ENCODE peak calls at places on chromosomes 6 and 20, in five cellular contexts. J, I, C, W and E are unnamed samples. For H3K4me1, the result is how much of the 10 kb centered on the place peaks cover.

GRCh38 chr20:7094438-7094997 is 327.0 kb downstream of the BMP2 start:
- DNase-seq in J (peak), I (no peak), C (peak), W (peak), E (peak)

GRCh38 chr6:151493495-151494234 is at the start of gene CCDC170:
- DNase-seq in J (peak), I (peak), C (peak), W (peak), E (peak)

GRCh38 chr20:44745560-44746366 is at the start of gene KCNK15:
- DNase-seq in J (no peak), I (peak), C (no peak), W (peak), E (no peak)

GRCh38 chr6:24376875-24377274 is 19.0 kb upstream of the DCDC2 start:
- DNase-seq in J (no peak), I (no peak), C (no peak), W (no peak), E (no peak)

GRCh38 chr6:93751969-93752368 is 332.6 kb upstream of the EPHA7 start:
- DNase-seq in J (no peak), I (no peak), C (no peak), W (no peak), E (no peak)

GRCh38 chr20:64091762-64092161 is 7.6 kb upstream of the LKAAEAR1 start:
- DNase-seq in J (no peak), I (no peak), C (no peak), W (peak), E (no peak)

GRCh38 chr6:87401832-87402231 is 5.9 kb upstream of the CFAP206 start:
- DNase-seq in J (no peak), I (no peak), C (no peak), W (no peak), E (no peak)

GRCh38 chr6:72250664-72251063 is 364.3 kb downstream of the RIMS1 start:
- DNase-seq in J (no peak), I (no peak), C (no peak), W (no peak), E (no peak)

GRCh38 chr6:132520953-132521352 is 8.0 kb upstream of the STX7 start:
- DNase-seq in J (no peak), I (no peak), C (no peak), W (no peak), E (no peak)

GRCh38 chr6:155274106-155274505 is 10.3 kb downstream of the CLDN20 start:
- DNase-seq in J (no peak), I (no peak), C (no peak), W (no peak), E (no peak)

GRCh38 chr20:32970115-32970972 is 33.9 kb downstream of the SUN5 start:
- DNase-seq in J (no peak), I (no peak), C (no peak), W (no peak), E (no peak)

GRCh38 chr6:106325336-106326178 is at the start of gene ATG5:
- DNase-seq in J (peak), I (peak), C (peak), W (peak), E (peak)

GRCh38 chr20:53738039-53738944 is 144.7 kb upstream of the ZNF217 start:
- DNase-seq in J (peak), I (peak), C (peak), W (peak), E (peak)
- H3K4me1 ChIP-seq in J (half or more), I (under half), C (under half), W (under half), E (under half)

DNA sequence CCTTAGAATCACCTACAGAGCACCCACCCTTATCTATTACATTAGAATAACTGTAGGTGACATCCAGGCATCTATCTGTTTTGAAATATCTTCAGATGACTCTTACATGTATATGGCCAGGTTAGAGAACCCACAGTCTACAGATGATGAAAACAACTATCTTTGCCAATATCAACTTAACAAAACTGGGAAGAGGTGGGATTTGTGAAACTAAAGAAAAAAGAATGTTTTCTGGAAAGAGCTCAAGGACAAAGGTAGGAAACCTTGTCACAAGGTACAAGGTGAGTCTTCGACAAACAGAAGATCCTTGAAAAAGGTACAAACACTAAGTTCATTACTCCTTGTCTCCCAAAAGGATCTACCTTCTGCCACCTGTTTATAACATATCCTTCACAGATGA is 47.0 kb upstream of the DST start:
- DNase-seq in J (no peak), I (no peak), C (no peak), W (no peak), E (no peak)
- H3K4me1 ChIP-seq in J (half or more), I (half or more), C (under half), W (under half), E (under half)

GRCh38 chr6:25413506-25413905 is 134.3 kb downstream of the CARMIL1 start:
- DNase-seq in J (no peak), I (no peak), C (no peak), W (no peak), E (no peak)

GRCh38 chr6:25414755-25415154 is 135.6 kb downstream of the CARMIL1 start:
- DNase-seq in J (no peak), I (no peak), C (no peak), W (no peak), E (no peak)

GRCh38 chr6:25411316-25411961 is 132.3 kb downstream of the CARMIL1 start:
- DNase-seq in J (no peak), I (no peak), C (no peak), W (no peak), E (peak)

GRCh38 chr6:25414168-25414567 is 135.0 kb downstream of the CARMIL1 start:
- DNase-seq in J (no peak), I (no peak), C (no peak), W (no peak), E (no peak)

GRCh38 chr6:25410102-25410501 is 130.9 kb downstream of the CARMIL1 start:
- DNase-seq in J (no peak), I (no peak), C (no peak), W (no peak), E (peak)
- H3K4me1 ChIP-seq in J (under half), I (under half), C (under half), W (under half), E (half or more)

GRCh38 chr20:48785256-48785655 is 42.5 kb downstream of the PREX1 start:
- DNase-seq in J (no peak), I (no peak), C (no peak), W (no peak), E (no peak)

GRCh38 chr20:48785801-48786200 is 42.0 kb downstream of the PREX1 start:
- DNase-seq in J (no peak), I (no peak), C (no peak), W (no peak), E (no peak)

GRCh38 chr20:48782901-48783308 is 44.9 kb downstream of the PREX1 start:
- DNase-seq in J (no peak), I (no peak), C (no peak), W (no peak), E (no peak)

GRCh38 chr20:48783533-48784272 is 44.1 kb downstream of the PREX1 start:
- DNase-seq in J (no peak), I (no peak), C (no peak), W (no peak), E (no peak)

DNA sequence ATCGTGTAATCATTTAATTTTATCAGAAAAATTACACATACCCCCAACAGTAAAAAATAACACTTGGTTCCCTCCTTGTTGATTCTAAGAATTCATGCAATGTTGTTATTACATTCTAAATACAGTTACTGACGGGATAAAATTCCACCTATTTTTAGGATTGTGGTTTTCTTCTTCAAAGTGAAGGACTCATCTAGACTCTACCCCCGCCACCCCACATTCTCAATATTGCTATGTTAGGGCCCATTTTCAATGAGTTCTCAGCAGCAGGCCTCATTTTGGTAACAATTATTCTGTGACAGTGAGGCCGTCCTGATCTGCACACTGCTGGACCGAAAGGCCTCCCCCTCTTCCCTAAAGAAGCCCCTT is 43.5 kb downstream of the PREX1 start:
- DNase-seq in J (no peak), I (no peak), C (no peak), W (no peak), E (no peak)
- H3K4me1 ChIP-seq in J (under half), I (under half), C (under half), W (under half), E (under half)

DNA sequence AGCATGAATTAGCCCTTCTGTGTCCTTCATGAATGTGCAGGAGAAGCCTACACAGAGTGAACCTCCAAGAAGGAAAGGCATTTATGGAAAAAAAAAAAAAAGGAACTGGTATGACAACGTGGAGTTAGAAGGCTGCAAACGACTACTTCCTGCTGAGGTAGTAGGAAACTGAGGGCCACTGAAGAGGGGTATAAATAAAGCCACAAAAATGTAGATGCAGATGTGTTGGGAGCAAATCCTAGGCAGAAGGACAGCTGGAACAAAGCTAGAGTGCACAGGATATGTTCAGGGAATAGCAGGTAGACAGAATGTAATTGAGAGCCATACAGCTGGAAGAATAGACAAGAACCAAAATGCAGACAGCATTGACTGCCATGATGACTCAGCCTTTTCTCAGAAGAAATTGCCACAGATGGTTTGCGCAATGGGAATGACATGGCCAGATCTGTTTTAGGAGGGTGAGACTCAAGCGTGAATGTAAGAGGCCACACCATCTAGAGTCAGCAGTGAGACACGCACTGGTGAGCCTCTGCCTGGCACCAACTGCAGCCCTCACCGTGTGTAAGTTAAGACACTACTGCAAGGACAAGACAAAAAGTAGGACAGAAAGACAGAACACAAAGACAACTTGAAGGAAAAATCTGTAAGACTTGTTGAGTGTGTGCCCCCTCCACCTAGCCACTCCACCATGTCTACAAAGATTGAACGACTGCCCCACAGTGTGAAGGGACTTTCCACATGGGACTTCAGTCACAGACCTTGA is 79.8 kb downstream of the KIF13A start:
- DNase-seq in J (peak), I (peak), C (no peak), W (no peak), E (no peak)
- H3K4me1 ChIP-seq in J (half or more), I (half or more), C (under half), W (under half), E (under half)

GRCh38 chr6:128280960-128281359 is 239.4 kb downstream of the PTPRK start:
- DNase-seq in J (no peak), I (no peak), C (no peak), W (no peak), E (no peak)
- H3K4me1 ChIP-seq in J (under half), I (under half), C (under half), W (under half), E (under half)

GRCh38 chr6:44113396-44113795 is 13.9 kb downstream of the MRPL14 start:
- DNase-seq in J (peak), I (no peak), C (no peak), W (no peak), E (no peak)

GRCh38 chr6:44119704-44120262 is 7.5 kb downstream of the MRPL14 start:
- DNase-seq in J (no peak), I (no peak), C (no peak), W (no peak), E (no peak)

GRCh38 chr6:44115866-44116265 is 11.4 kb downstream of the MRPL14 start:
- DNase-seq in J (no peak), I (no peak), C (no peak), W (no peak), E (peak)

GRCh38 chr6:44117397-44118128 is 9.7 kb downstream of the MRPL14 start:
- DNase-seq in J (no peak), I (no peak), C (no peak), W (no peak), E (peak)

DNA sequence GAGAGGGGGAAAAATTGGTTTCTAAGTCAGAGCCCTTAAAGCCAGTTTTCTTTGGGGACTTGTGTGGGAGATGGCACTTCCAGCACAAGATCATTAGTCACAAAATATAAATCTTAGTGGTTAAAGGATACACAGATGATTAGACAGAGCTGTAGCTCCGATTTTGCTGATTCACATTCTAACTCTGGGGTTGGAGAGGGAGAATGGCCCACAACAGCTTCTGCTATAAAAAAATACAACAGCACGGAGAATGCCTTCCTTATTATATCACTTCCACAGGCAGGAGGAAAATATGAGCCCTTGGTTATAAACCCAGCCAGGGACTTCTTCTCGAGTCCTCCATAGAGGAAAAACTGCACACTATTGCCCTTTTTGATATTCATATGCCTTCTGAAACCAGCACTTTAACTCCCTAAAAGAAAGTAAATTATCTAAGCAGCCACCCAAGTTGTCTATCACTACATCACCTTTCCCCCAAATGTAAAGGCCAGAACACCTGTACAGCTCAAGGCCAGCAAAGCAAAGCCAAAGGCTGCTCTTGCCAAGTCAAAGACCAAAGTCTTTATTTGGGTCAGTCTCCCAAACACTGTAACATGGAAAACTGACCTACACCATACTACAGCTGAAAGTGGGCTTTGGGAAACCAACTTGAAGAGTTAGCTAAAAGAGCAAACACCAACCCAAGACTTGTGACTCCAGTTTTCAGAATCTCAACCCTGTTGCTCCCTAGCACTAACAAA is 10.4 kb downstream of the MRPL14 start:
- DNase-seq in J (no peak), I (no peak), C (no peak), W (no peak), E (no peak)
- H3K4me1 ChIP-seq in J (under half), I (half or more), C (under half), W (under half), E (half or more)

DNA sequence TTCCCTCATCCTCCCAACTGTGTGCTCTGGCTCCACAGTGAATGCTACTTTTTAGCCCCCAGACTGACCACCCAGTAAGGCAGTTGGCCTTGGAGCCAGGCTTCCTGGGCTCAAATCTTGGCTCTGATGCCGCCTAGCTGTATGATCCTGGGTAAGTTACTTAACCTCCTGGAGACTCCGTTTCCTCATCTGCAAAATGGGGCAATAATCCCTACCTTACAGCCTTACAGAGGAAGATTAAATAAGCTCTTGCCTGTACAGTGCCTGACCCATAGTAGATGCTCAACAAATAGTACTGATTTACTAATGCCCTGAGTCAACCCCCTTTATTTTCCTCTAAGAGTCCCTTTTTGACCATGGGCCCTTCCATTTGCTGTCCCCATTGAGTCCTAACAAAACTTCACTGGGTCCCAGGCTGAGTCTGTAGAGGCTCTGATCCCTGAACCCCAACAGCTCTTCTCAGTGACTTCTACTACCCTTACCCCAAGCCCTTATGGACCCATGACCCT is 31.2 kb downstream of the FOXP4 start:
- DNase-seq in J (no peak), I (no peak), C (no peak), W (no peak), E (no peak)
- H3K4me1 ChIP-seq in J (half or more), I (under half), C (under half), W (under half), E (under half)